ENCODE peak calls at places on chromosomes 3 and 15, in ten cellular contexts. G, K, I, U, O, A, F, E, V and C are unnamed samples.

GRCh38 chr15:57494575-57494974 is 97.1 kb upstream of the MYZAP start:
- DNase-seq in F (no peak), O (no peak), A (no peak), E (no peak), U (no peak), I (no peak), V (no peak), G (no peak), K (no peak), C (no peak)

GRCh38 chr3:13583251-13584180 is 34.6 kb downstream of the FBLN2 start:
- DNase-seq in G (no peak), K (no peak), E (no peak), O (no peak), U (no peak), V (no peak), A (no peak), F (no peak), I (no peak), C (no peak)

GRCh38 chr15:64096486-64097431 is 977 bp downstream of the SNX1 start:
- DNase-seq in G (peak; percentile 3), A (no peak), K (no peak), I (no peak), U (no peak), V (no peak), F (no peak), O (no peak), E (no peak), C (no peak)

GRCh38 chr3:13073042-13073906 is at the start of gene IQSEC1:
- DNase-seq in F (peak; percentile 80), U (peak; percentile 75), A (peak; percentile 57), G (peak; percentile 92), K (peak; percentile 82), V (no peak), I (peak; percentile 65), O (peak; percentile 76), E (no peak), C (peak; percentile 49)

GRCh38 chr3:182913889-182914288 is 66.4 kb downstream of the DCUN1D1 start:
- DNase-seq in I (no peak), F (no peak), G (no peak), U (no peak), E (no peak), O (no peak), K (no peak), A (no peak), V (no peak), C (no peak)

GRCh38 chr3:42510325-42510724 is 7.9 kb downstream of the VIPR1 start:
- DNase-seq in E (no peak), I (peak; percentile 43), A (no peak), V (no peak), O (no peak), K (no peak), U (no peak), F (no peak), G (no peak), C (no peak)

GRCh38 chr15:78676424-78677110 is 35.6 kb upstream of the CHRNB4 start:
- DNase-seq in K (no peak), F (no peak), I (no peak), U (no peak), A (no peak), V (no peak), E (no peak), G (no peak), O (no peak), C (no peak)

GRCh38 chr3:19213608-19214220 is 65.4 kb downstream of the KCNH8 start:
- DNase-seq in F (no peak), O (no peak), V (no peak), E (no peak), U (no peak), K (peak; percentile 79), G (no peak), I (no peak), A (no peak), C (peak; percentile 34)

GRCh38 chr15:53918180-53919079 is 59.8 kb upstream of the UNC13C start:
- DNase-seq in E (no peak), V (no peak), F (peak; percentile 21), K (no peak), O (no peak), A (no peak), G (peak; percentile 5), U (no peak), I (no peak), C (no peak)

GRCh38 chr3:24088782-24089181 is 143.7 kb downstream of the NR1D2 start:
- DNase-seq in E (no peak), K (no peak), U (no peak), V (no peak), O (no peak), G (no peak), A (no peak), I (no peak), F (no peak), C (no peak)

GRCh38 chr3:134646086-134646485 is 4.7 kb downstream of the KY start:
- DNase-seq in F (no peak), U (no peak), G (no peak), O (no peak), A (no peak), I (no peak), K (no peak), V (no peak), E (no peak), C (no peak)

GRCh38 chr3:25259871-25260270 is 168.2 kb upstream of the RARB start:
- DNase-seq in V (peak; percentile 96), K (no peak), F (no peak), I (no peak), A (no peak), U (no peak), O (no peak), E (no peak), G (no peak), C (no peak)

GRCh38 chr3:66441124-66441523 is 59.7 kb downstream of the LRIG1 start:
- DNase-seq in A (no peak), U (no peak), I (no peak), E (no peak), G (peak; percentile 50), O (no peak), F (no peak), K (no peak), V (no peak), C (no peak)

GRCh38 chr3:48694610-48695051 is 8.9 kb upstream of the NCKIPSD start:
- DNase-seq in I (peak; percentile 69), U (no peak), V (peak; percentile 44), G (no peak), A (no peak), F (no peak), E (no peak), O (peak; percentile 89), K (peak; percentile 65), C (no peak)

GRCh38 chr3:20861454-20861853 is 675.4 kb upstream of the SGO1 start:
- DNase-seq in E (no peak), V (no peak), G (no peak), F (no peak), O (no peak), U (no peak), A (no peak), I (no peak), K (no peak), C (no peak)

GRCh38 chr15:85504739-85505676 is 124.6 kb downstream of the AKAP13 start:
- DNase-seq in V (no peak), U (peak; percentile 16), G (peak; percentile 26), F (peak; percentile 55), A (peak; percentile 35), O (no peak), I (no peak), K (peak; percentile 61), E (no peak), C (no peak)

GRCh38 chr15:58486062-58486461 is 54.3 kb downstream of the LIPC start:
- DNase-seq in A (no peak), G (no peak), F (no peak), K (no peak), I (no peak), E (no peak), O (no peak), U (no peak), V (no peak), C (no peak)

GRCh38 chr3:103976931-103977339 is 1389.8 kb upstream of the ALCAM start:
- DNase-seq in K (no peak), F (no peak), A (no peak), I (no peak), V (no peak), E (no peak), U (no peak), O (no peak), G (no peak), C (no peak)

GRCh38 chr15:63013052-63013808 is 29.3 kb upstream of the TPM1 start:
- DNase-seq in O (no peak), I (no peak), U (no peak), F (no peak), E (no peak), V (no peak), K (no peak), G (no peak), A (no peak), C (no peak)

GRCh38 chr3:183534249-183534648 is 21.3 kb downstream of the KLHL6 start:
- DNase-seq in E (no peak), V (no peak), U (no peak), G (no peak), O (no peak), A (no peak), F (no peak), K (no peak), I (no peak), C (no peak)